ENCODE peak calls at places on chromosome 6, in five cellular contexts. E is aorta, S is NCI-H1048, A is A549, U is suprapubic skin. W is an unnamed sample.

GRCh38 chr6:19734519-19734918 is 102.7 kb upstream of the ID4 start:
- DNase-seq in E (no peak), A (no peak), S (no peak), U (no peak), W (no peak)

GRCh38 chr6:107496041-107496440 is 6.1 kb downstream of the SOBP start:
- DNase-seq in S (no peak), E (no peak), U (no peak), A (no peak), W (no peak)

GRCh38 chr6:37456126-37456525 is 23.1 kb downstream of the CMTR1 start:
- DNase-seq in S (no peak), A (no peak), U (no peak), E (no peak), W (no peak)

GRCh38 chr6:169240591-169241390 is 12.9 kb downstream of the THBS2 start:
- DNase-seq in A (no peak), U (no peak), S (no peak), E (peak), W (no peak)

GRCh38 chr6:113742342-113742741 is 114.8 kb upstream of the MARCKS start:
- DNase-seq in S (no peak), U (no peak), A (no peak), E (no peak), W (no peak)

GRCh38 chr6:5610640-5611039 is 349.3 kb downstream of the FARS2 start:
- DNase-seq in U (no peak), E (no peak), A (no peak), S (no peak), W (no peak)

GRCh38 chr6:34547921-34548644 is 8.0 kb downstream of the SPDEF start:
- DNase-seq in U (no peak), E (no peak), A (peak), S (no peak), W (no peak)

GRCh38 chr6:124962617-124963415 is 579 bp downstream of the RNF217 start:
- DNase-seq in U (no peak), E (peak), A (peak), S (no peak), W (no peak)

GRCh38 chr6:3211681-3212080 is 15.8 kb downstream of the TUBB2B start:
- DNase-seq in E (peak), S (no peak), A (no peak), U (no peak), W (no peak)

GRCh38 chr6:52389626-52390360 is 27.8 kb downstream of the PAQR8 start:
- DNase-seq in U (no peak), A (peak), S (no peak), E (no peak), W (no peak)

GRCh38 chr6:15336905-15337583 is 91.2 kb downstream of the JARID2 start:
- DNase-seq in S (no peak), U (no peak), E (no peak), A (no peak), W (no peak)

GRCh38 chr6:43254138-43254817 is 11.0 kb downstream of the TTBK1 start:
- DNase-seq in A (no peak), E (no peak), S (no peak), U (no peak), W (no peak)

GRCh38 chr6:21742238-21742660 is 148.7 kb downstream of the SOX4 start:
- DNase-seq in A (peak), E (no peak), U (no peak), S (no peak), W (no peak)

GRCh38 chr6:40953486-40953885 is 85.5 kb downstream of the UNC5CL start:
- DNase-seq in E (no peak), U (no peak), A (no peak), S (no peak), W (no peak)

GRCh38 chr6:135346747-135347146 is 150.8 kb downstream of the AHI1 start:
- DNase-seq in A (no peak), E (no peak), S (no peak), U (no peak), W (no peak)

GRCh38 chr6:17907467-17908229 is 79.8 kb downstream of the KIF13A start:
- DNase-seq in E (peak), S (no peak), U (peak), A (peak), W (no peak)

GRCh38 chr6:11535801-11536230 is 1.7 kb upstream of the TMEM170B start:
- DNase-seq in U (no peak), E (no peak), A (no peak), S (no peak), W (no peak)

GRCh38 chr6:106913676-106914280 is 60.8 kb downstream of the CD24 start:
- DNase-seq in A (no peak), U (no peak), E (no peak), S (no peak), W (no peak)

GRCh38 chr6:163655217-163656121 is 241.0 kb downstream of the QKI start:
- DNase-seq in U (no peak), S (no peak), A (no peak), E (no peak), W (no peak)

GRCh38 chr6:164275773-164276172 is 861.3 kb downstream of the QKI start:
- DNase-seq in E (no peak), A (no peak), U (no peak), S (no peak), W (no peak)

GRCh38 chr6:106751501-106752252 is 122.3 kb downstream of the QRSL1 start:
- DNase-seq in E (no peak), S (no peak), U (no peak), A (peak), W (no peak)

GRCh38 chr6:166240889-166241288 is 67.3 kb downstream of the PRR18 start:
- DNase-seq in S (no peak), A (no peak), E (no peak), U (no peak), W (no peak)

W was measured in type B pancreatic cell.